ENCODE peak calls at places on chromosomes 12 and 14, in seven cellular contexts. G, H, T, Y, M, I and A are unnamed samples.

GRCh38 chr12:46108721-46109120 is 118.3 kb upstream of the SCAF11 start:
- DNase-seq in G (no peak), H (no peak), T (no peak), Y (no peak), M (no peak), I (no peak), A (no peak)

GRCh38 chr12:81992461-81992860 is 233.3 kb upstream of the PPFIA2 start:
- DNase-seq in G (no peak), H (peak; percentile 10), T (no peak), Y (no peak), M (no peak), I (no peak), A (no peak)

GRCh38 chr12:120599672-120600537 is 18.7 kb upstream of the POP5 start:
- DNase-seq in G (no peak), H (peak; percentile 82), T (no peak), Y (no peak), M (no peak), I (no peak), A (no peak)

GRCh38 chr12:3594966-3595365 is 104.0 kb downstream of the PRMT8 start:
- DNase-seq in G (no peak), H (no peak), T (no peak), Y (no peak), M (no peak), I (no peak), A (no peak)

GRCh38 chr12:49825971-49826421 is 2.2 kb downstream of the NCKAP5L start:
- DNase-seq in G (peak; percentile 83), H (no peak), T (no peak), Y (no peak), M (no peak), I (no peak), A (no peak)

GRCh38 chr12:63782466-63782865 is 2.8 kb downstream of the RXYLT1 start:
- DNase-seq in G (no peak), H (no peak), T (no peak), Y (no peak), M (no peak), I (no peak), A (no peak)

GRCh38 chr14:65109357-65109756 is 7.0 kb upstream of the MAX start:
- DNase-seq in G (no peak), H (no peak), T (no peak), Y (no peak), M (no peak), I (no peak), A (no peak)

GRCh38 chr14:36510874-36511273 is 9.2 kb downstream of the NKX2-1 start:
- DNase-seq in G (no peak), H (no peak), T (no peak), Y (no peak), M (no peak), I (no peak), A (no peak)

GRCh38 chr14:77580964-77581505 is 35.4 kb downstream of the SPTLC2 start:
- DNase-seq in G (no peak), H (no peak), T (no peak), Y (no peak), M (no peak), I (no peak), A (no peak)

GRCh38 chr14:50040401-50040775 is 76.0 kb downstream of the VCPKMT start:
- DNase-seq in G (no peak), H (no peak), T (no peak), Y (no peak), M (no peak), I (no peak), A (peak; percentile 29)

GRCh38 chr12:88591343-88591742 is 11.1 kb upstream of the KITLG start:
- DNase-seq in G (no peak), H (no peak), T (no peak), Y (no peak), M (no peak), I (no peak), A (no peak)

GRCh38 chr12:71014180-71014785 is 93.7 kb upstream of the PTPRR start:
- DNase-seq in G (no peak), H (no peak), T (no peak), Y (no peak), M (no peak), I (no peak), A (no peak)

GRCh38 chr14:21526672-21527319 is 650 bp upstream of the SALL2 start:
- DNase-seq in G (no peak), H (peak; percentile 73), T (no peak), Y (no peak), M (no peak), I (no peak), A (no peak)

GRCh38 chr12:52148541-52149181 is 43.2 kb downstream of the KRT80 start:
- DNase-seq in G (peak; percentile 95), H (peak; percentile 83), T (no peak), Y (peak; percentile 95), M (no peak), I (peak; percentile 93), A (no peak)

GRCh38 chr12:58443273-58443980 is 476.9 kb downstream of the LRIG3 start:
- DNase-seq in G (no peak), H (peak; percentile 16), T (no peak), Y (no peak), M (no peak), I (no peak), A (no peak)

GRCh38 chr14:69281450-69282169 is 21.7 kb downstream of the GALNT16 start:
- DNase-seq in G (peak; percentile 18), H (no peak), T (peak; percentile 43), Y (peak; percentile 23), M (no peak), I (no peak), A (no peak)

GRCh38 chr12:6097384-6097783 is 27.1 kb downstream of the VWF start:
- DNase-seq in G (no peak), H (no peak), T (peak; percentile 28), Y (no peak), M (no peak), I (no peak), A (no peak)

GRCh38 chr14:81485372-81485771 is 48.3 kb downstream of the SEL1L start:
- DNase-seq in G (no peak), H (no peak), T (no peak), Y (no peak), M (no peak), I (no peak), A (peak; percentile 21)

GRCh38 chr12:49331360-49332222 is 5.4 kb downstream of the C1QL4 start:
- DNase-seq in G (peak; percentile 94), H (peak; percentile 94), T (peak; percentile 73), Y (peak; percentile 83), M (peak; percentile 52), I (peak; percentile 79), A (no peak)

GRCh38 chr12:32568241-32568640 is 110.9 kb upstream of the DNM1L start:
- DNase-seq in G (no peak), H (no peak), T (no peak), Y (no peak), M (no peak), I (no peak), A (no peak)

GRCh38 chr12:34304001-34304400 is 281.7 kb downstream of the ALG10 start:
- DNase-seq in G (no peak), H (no peak), T (no peak), Y (peak; percentile 21), M (no peak), I (no peak), A (no peak)

GRCh38 chr12:65941388-65941787 is 117.1 kb downstream of the HMGA2 start:
- DNase-seq in G (no peak), H (no peak), T (no peak), Y (no peak), M (no peak), I (no peak), A (no peak)
- H3K4me3 ChIP-seq in G (no peak overlapping the region), H (no peak overlapping the region), T (no peak overlapping the region), Y (no peak overlapping the region), M (no peak overlapping the region), I (no peak overlapping the region), A (no peak overlapping the region)

GRCh38 chr12:78641837-78642423 is 222.6 kb upstream of the SYT1 start:
- DNase-seq in G (no peak), H (no peak), T (no peak), Y (no peak), M (no peak), I (no peak), A (no peak)

GRCh38 chr12:78636253-78636855 is 228.2 kb upstream of the SYT1 start:
- DNase-seq in G (no peak), H (no peak), T (no peak), Y (no peak), M (no peak), I (no peak), A (no peak)
- H3K4me3 ChIP-seq in G (no peak overlapping the region), H (no peak overlapping the region), T (no peak overlapping the region), Y (no peak overlapping the region), M (no peak overlapping the region), I (no peak overlapping the region), A (no peak overlapping the region)

GRCh38 chr14:92323031-92323915 is at the start of gene SLC24A4:
- DNase-seq in G (no peak), H (peak; percentile 88), T (no peak), Y (no peak), M (no peak), I (no peak), A (no peak)
- H3K4me3 ChIP-seq in G (no peak within 1 kb of the TSS), H (peak within 1 kb of the TSS; percentile 41), T (peak within 1 kb of the TSS; percentile 70), Y (no peak within 1 kb of the TSS), M (peak within 1 kb of the TSS; percentile 20), I (no peak within 1 kb of the TSS), A (no peak within 1 kb of the TSS)

DNA sequence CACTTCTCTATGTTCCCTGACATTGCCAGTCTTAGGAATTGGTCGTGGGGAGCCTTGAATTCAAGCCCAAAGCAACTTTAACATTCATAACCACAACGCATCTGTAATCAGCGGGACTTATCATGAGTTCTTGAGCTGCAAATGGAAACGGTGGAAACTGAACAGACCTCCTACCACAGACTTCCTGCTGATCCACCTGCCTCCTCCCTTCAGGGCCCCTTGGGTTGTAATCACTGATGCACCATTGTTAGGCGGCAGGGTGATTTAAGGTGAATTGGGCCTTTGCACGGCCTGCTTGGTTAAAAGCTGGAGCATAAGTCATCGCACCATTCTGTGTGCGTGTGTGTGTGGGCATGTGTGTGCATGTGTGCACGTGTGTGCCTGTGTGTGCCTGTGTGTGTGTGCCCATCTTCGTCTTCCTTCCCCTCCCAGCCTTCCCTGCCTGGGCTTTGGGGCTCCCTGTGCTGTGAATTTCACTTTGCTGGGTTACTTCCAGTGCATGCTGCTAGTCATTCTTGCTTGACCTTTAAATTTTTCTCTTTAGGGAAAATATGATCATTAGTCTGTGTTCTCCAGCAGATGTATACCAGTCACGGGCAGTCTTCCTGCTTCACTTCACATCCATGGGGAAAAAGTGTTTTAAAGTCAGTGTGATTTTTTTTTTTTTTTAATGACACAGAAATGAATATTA is 29.0 kb downstream of the CHST11 start:
- DNase-seq in G (no peak), H (no peak), T (peak; percentile 62), Y (no peak), M (no peak), I (no peak), A (peak; percentile 61)
- H3K4me3 ChIP-seq in G (no peak overlapping the region), H (no peak overlapping the region), T (no peak overlapping the region), Y (no peak overlapping the region), M (no peak overlapping the region), I (no peak overlapping the region), A (peak overlapping the region; percentile 38)

DNA sequence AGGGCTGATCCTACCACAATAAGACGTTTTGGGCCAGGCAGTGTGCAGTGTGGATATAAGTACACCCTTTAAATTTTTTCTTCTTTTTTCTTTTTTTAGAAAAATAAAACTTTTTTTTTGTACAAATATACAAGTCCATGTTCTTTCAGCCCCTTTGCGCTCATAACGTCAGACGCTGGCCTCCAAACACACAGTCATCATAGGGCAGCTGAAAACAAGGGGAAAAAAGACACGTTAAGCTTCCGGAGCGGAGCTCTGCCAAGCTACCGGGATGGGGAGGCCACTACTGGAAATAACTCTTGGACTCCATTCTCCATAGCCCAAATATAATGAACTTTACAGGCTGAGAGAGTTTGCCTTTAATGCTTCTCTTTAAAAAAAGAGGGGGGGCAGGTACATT is 2.7 kb downstream of the NFKBIA start:
- DNase-seq in G (no peak), H (no peak), T (no peak), Y (peak; percentile 73), M (peak; percentile 55), I (no peak), A (no peak)
- H3K4me3 ChIP-seq in G (peak overlapping the region; percentile 78), H (no peak overlapping the region), T (peak overlapping the region; percentile 80), Y (peak overlapping the region; percentile 97), M (peak overlapping the region; percentile 95), I (no peak overlapping the region), A (peak overlapping the region; percentile 98)